ENCODE peak calls at places on chromosome 1, in four cellular contexts. Q, Y, A and I are unnamed samples. For H3K4me1, the result is how much of the 10 kb centered on the place peaks cover.

GRCh38 chr1:149885364-149886111 is 13.8 kb upstream of the BOLA1 start:
- DNase-seq in Y (peak), A (peak), Q (peak), I (peak)

GRCh38 chr1:2609271-2610035 is 22.9 kb downstream of the PRXL2B start:
- DNase-seq in A (no peak), Q (no peak), Y (no peak), I (no peak)

GRCh38 chr1:15005116-15005515 is 148.4 kb upstream of the TMEM51 start:
- DNase-seq in Q (peak), Y (no peak), A (no peak), I (no peak)

GRCh38 chr1:101316276-101316675 is 79.5 kb downstream of the S1PR1 start:
- DNase-seq in A (no peak), Y (no peak), Q (no peak), I (no peak)

GRCh38 chr1:198676253-198676652 is 37.4 kb downstream of the PTPRC start:
- DNase-seq in A (no peak), Q (no peak), Y (no peak), I (no peak)

GRCh38 chr1:223363856-223364684 is at the start of gene SUSD4:
- DNase-seq in Y (peak), Q (peak), A (no peak), I (no peak)

GRCh38 chr1:110798691-110799256 is 74.2 kb upstream of the CD53 start:
- DNase-seq in A (no peak), Q (no peak), Y (no peak), I (no peak)

GRCh38 chr1:233294991-233295774 is at the start of gene PCNX2:
- DNase-seq in Q (peak), A (peak), Y (peak), I (peak)

GRCh38 chr1:165288301-165289120 is 68.0 kb downstream of the LMX1A start:
- DNase-seq in Q (no peak), A (no peak), Y (peak), I (no peak)

GRCh38 chr1:29465755-29466154 is 229.4 kb downstream of the PTPRU start:
- DNase-seq in A (no peak), Y (no peak), Q (no peak), I (peak)

GRCh38 chr1:119227446-119227845 is 87.0 kb upstream of the WARS2 start:
- DNase-seq in A (no peak), Q (no peak), Y (no peak), I (no peak)

GRCh38 chr1:96756789-96757188 is 35.2 kb downstream of the PTBP2 start:
- DNase-seq in Y (no peak), Q (no peak), A (no peak), I (no peak)

GRCh38 chr1:76465030-76465429 is 390.5 kb downstream of the ST6GALNAC3 start:
- DNase-seq in Y (no peak), Q (peak), A (no peak), I (no peak)

GRCh38 chr1:208531003-208531750 is 287.0 kb upstream of the PLXNA2 start:
- DNase-seq in Y (peak), Q (no peak), A (no peak), I (no peak)

GRCh38 chr1:116176306-116176789 is 65.1 kb downstream of the MAB21L3 start:
- DNase-seq in A (no peak), Y (no peak), Q (no peak), I (no peak)

DNA sequence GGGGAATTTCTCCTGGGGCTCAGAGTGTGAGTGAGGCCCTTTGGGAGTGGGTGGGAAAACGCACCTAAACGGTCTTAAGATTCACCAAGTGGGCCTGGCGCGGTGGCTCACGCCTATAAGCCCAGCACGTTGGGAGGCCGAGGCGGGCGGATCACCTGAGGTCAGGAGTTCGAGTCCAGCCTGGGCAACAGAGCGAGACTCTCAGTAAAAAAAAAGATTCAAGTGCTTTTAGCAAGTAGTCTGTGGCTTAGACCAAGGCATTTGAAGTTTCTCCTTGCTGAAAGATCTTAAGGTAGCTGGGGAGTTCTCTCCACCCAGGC is 1.4 kb downstream of the RPS8 start:
- DNase-seq in Q (no peak), A (no peak), Y (no peak), I (no peak)
- TF ChIP-seq POLR2A in Q (no peak), A (no peak), Y (no peak), I (no peak)

DNA sequence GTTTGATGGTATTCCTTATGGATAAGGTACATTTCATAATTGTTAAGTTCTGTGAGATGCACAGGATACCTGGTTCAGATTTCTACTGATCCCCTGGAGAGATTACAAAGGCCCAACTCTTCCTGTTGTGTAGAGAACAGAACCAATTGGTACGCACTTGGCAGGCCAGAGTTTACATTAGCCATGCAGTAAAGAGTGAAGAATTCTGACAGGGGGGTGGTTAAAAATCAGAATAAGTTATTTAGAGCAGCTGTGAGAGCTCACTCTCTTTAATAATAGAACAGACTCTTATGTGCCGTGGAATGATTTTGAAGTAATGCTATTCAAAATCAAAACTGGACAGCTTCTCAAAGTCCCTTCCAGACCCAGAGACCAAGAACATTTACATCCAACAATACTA is 4.2 kb downstream of the USP24 start:
- DNase-seq in Q (no peak), Y (no peak), A (no peak), I (no peak)
- H3K4me1 ChIP-seq in Q (under half), Y (under half), A (under half), I (half or more)

GRCh38 chr1:112265946-112266345 is 130.1 kb upstream of the CTTNBP2NL start:
- DNase-seq in Y (no peak), Q (no peak), A (no peak), I (no peak)
- H3K27ac ChIP-seq in Y (no peak), Q (no peak), A (peak), I (no peak)

GRCh38 chr1:7540816-7541215 is 230.3 kb upstream of the VAMP3 start:
- DNase-seq in A (no peak), Y (no peak), Q (no peak), I (no peak)
- TF ChIP-seq POLR2A in A (no peak), Y (no peak), Q (no peak), I (no peak)

GRCh38 chr1:25621876-25622275 is 5.3 kb downstream of the MAN1C1 start:
- DNase-seq in A (no peak), Y (no peak), Q (no peak), I (no peak)
- H3K4me1 ChIP-seq in A (under half), Y (under half), Q (under half), I (half or more)